ENCODE peak calls at places on chromosomes 13 and 19, in seven cellular contexts. I is IMR-90, S is mesendoderm, Z is H9, M is trophoblast cell, V is neuronal stem cell, E is H1. L is an unnamed sample.

GRCh38 chr13:21831654-21832324 is 160.9 kb downstream of the FGF9 start:
- DNase-seq in I (no peak), M (no peak), V (no peak), Z (no peak), E (no peak), S (no peak), L (no peak)

GRCh38 chr19:7772752-7773291 is 9.8 kb downstream of the CLEC4M start:
- DNase-seq in E (no peak), S (peak), Z (no peak), V (no peak), M (peak), I (no peak), L (peak)

GRCh38 chr19:32471095-32471494 is 65.5 kb downstream of the DPY19L3 start:
- DNase-seq in V (no peak), M (no peak), S (no peak), I (no peak), Z (no peak), E (no peak), L (no peak)

GRCh38 chr19:9413240-9413954 is 22.0 kb downstream of the ZNF266 start:
- DNase-seq in Z (no peak), V (no peak), M (peak), I (no peak), E (no peak), S (peak), L (no peak)

GRCh38 chr19:58154287-58154678 is 3.7 kb upstream of the ZNF329 start:
- DNase-seq in E (no peak), I (peak), V (no peak), M (peak), Z (peak), S (peak), L (peak)

GRCh38 chr13:73767747-73768315 is 366.4 kb downstream of the KLF12 start:
- DNase-seq in Z (no peak), V (no peak), E (no peak), S (peak), M (peak), I (no peak), L (no peak)

GRCh38 chr19:10891360-10892108 is 20.2 kb downstream of the CARM1 start:
- DNase-seq in V (no peak), M (peak), I (no peak), S (no peak), E (no peak), Z (peak), L (no peak)

GRCh38 chr19:51552996-51553725 is 17.9 kb upstream of the ZNF175 start:
- DNase-seq in V (peak), I (peak), S (peak), M (peak), Z (peak), E (peak), L (peak)

GRCh38 chr19:1860133-1860775 is 3.1 kb downstream of the KLF16 start:
- DNase-seq in Z (no peak), V (peak), E (no peak), M (peak), S (peak), I (peak), L (peak)

GRCh38 chr19:4138445-4138844 is 14.5 kb upstream of the MAP2K2 start:
- DNase-seq in S (no peak), Z (no peak), M (no peak), I (no peak), V (no peak), E (no peak), L (no peak)

GRCh38 chr19:5623397-5624153 is 692 bp downstream of the SAFB start:
- DNase-seq in I (no peak), M (peak), S (no peak), E (no peak), V (no peak), Z (no peak), L (peak)

GRCh38 chr19:3867971-3868769 is 668 bp downstream of the ZFR2 start:
- DNase-seq in I (no peak), Z (peak), S (peak), V (no peak), E (no peak), M (no peak), L (no peak)

GRCh38 chr13:108911807-108912206 is 282.4 kb downstream of the MYO16 start:
- DNase-seq in Z (no peak), I (no peak), S (no peak), M (peak), V (no peak), E (no peak), L (no peak)

GRCh38 chr19:2624537-2625091 is 77.9 kb downstream of the GNG7 start:
- DNase-seq in Z (peak), E (no peak), I (no peak), M (peak), V (no peak), S (peak), L (no peak)

GRCh38 chr13:20337894-20338551 is 105.9 kb upstream of the GJB6 start:
- DNase-seq in Z (no peak), V (no peak), E (no peak), S (no peak), M (no peak), I (no peak), L (no peak)

GRCh38 chr13:95492044-95492801 is 60.3 kb upstream of the CLDN10 start:
- DNase-seq in S (peak), I (no peak), M (no peak), V (no peak), E (no peak), Z (peak), L (no peak)

GRCh38 chr13:33441015-33441414 is 155.5 kb upstream of the STARD13 start:
- DNase-seq in V (no peak), S (peak), I (peak), E (no peak), M (peak), Z (peak), L (peak)

GRCh38 chr13:94992277-94992989 is 280.1 kb upstream of the SOX21 start:
- DNase-seq in S (no peak), E (no peak), M (no peak), V (no peak), Z (no peak), I (no peak), L (no peak)

GRCh38 chr13:26964278-26965057 is 203.9 kb upstream of the GPR12 start:
- DNase-seq in E (no peak), V (no peak), M (peak), I (peak), Z (no peak), S (no peak), L (peak)

GRCh38 chr13:90293793-90294361 is 1053.6 kb upstream of the MIR17HG start:
- DNase-seq in S (no peak), V (no peak), M (no peak), E (no peak), I (no peak), Z (no peak), L (no peak)

GRCh38 chr13:50981686-50982085 is 72.1 kb downstream of the RNASEH2B start:
- DNase-seq in V (no peak), M (no peak), E (no peak), S (no peak), I (no peak), Z (no peak), L (no peak)
- H3K4ac ChIP-seq in V (no peak), M (no peak), E (no peak), S (no peak), I (no peak), Z (no peak), L (no peak)

DNA sequence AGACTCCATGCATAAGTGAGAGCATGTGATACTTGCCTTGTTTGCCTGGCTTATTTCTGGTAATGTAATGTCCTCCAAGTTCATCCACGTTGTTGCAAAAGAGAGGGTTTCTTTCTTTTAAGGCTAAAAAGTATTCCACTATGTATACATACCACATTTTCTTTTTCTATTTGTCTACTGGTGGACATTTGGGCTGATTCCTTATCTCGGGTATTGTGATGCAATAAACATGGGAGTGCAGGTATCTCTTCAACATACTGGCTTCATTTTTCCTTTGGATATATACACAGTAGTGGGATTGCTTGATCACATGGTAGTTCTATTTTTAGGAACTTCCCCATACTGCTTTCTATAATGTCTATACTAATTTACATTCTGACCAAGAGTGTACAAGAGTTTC is 49.6 kb upstream of the EBPL start:
- DNase-seq in E (no peak), S (no peak), Z (no peak), V (no peak), I (no peak), M (peak), L (no peak)
- H4K8ac ChIP-seq in E (no peak), S (no peak), Z (no peak), V (no peak), I (no peak), M (no peak), L (no peak)

GRCh38 chr13:100245099-100245498 is 156.2 kb downstream of the PCCA start:
- DNase-seq in Z (no peak), V (no peak), E (no peak), I (no peak), S (no peak), M (no peak), L (no peak)
- H3K4ac ChIP-seq in Z (no peak), V (no peak), E (no peak), I (no peak), S (no peak), M (no peak), L (no peak)

GRCh38 chr19:12578641-12579040 is 27.4 kb upstream of the ZNF564 start:
- DNase-seq in S (no peak), I (no peak), M (peak), V (no peak), Z (no peak), E (no peak), L (no peak)

GRCh38 chr19:12581100-12581499 is 29.5 kb downstream of the ZNF490 start:
- DNase-seq in V (no peak), S (peak), E (no peak), I (no peak), Z (no peak), M (no peak), L (no peak)

GRCh38 chr19:12580180-12580694 is 29.0 kb upstream of the ZNF564 start:
- DNase-seq in E (no peak), S (no peak), I (peak), V (no peak), Z (no peak), M (peak), L (peak)
- H4K8ac ChIP-seq in E (no peak), S (no peak), I (no peak), V (no peak), Z (no peak), M (no peak), L (no peak)

GRCh38 chr13:110239280-110240120 is 67.5 kb downstream of the COL4A1 start:
- DNase-seq in V (no peak), E (no peak), M (no peak), S (no peak), Z (no peak), I (no peak), L (no peak)

GRCh38 chr13:110238795-110239194 is 68.2 kb downstream of the COL4A1 start:
- DNase-seq in M (no peak), I (no peak), V (no peak), Z (no peak), S (peak), E (no peak), L (peak)

GRCh38 chr13:110240943-110241342 is 66.0 kb downstream of the COL4A1 start:
- DNase-seq in I (no peak), E (no peak), Z (no peak), M (no peak), S (no peak), V (no peak), L (no peak)

GRCh38 chr13:110242615-110243014 is 64.3 kb downstream of the COL4A1 start:
- DNase-seq in S (no peak), Z (no peak), I (no peak), E (no peak), V (no peak), M (no peak), L (no peak)

DNA sequence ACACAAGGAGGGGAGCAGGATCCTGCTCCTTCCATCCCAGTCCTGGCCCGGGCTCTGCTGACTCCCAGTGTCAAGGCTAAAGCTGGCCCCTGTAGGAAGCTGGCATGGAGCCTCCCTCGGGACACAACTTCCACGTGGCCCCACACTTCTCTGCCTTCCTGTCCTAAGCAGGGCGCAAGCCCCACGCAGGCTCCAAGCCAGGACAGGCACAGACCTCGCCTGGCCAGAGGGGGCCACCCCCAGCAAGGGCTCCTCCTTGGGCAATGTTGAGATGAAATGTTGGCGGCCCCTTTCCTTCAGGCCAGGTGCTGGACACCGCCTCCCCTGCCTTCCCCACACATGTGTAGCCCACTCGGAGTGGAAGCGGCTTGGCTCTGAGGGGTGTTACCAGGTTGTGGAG is 66.6 kb downstream of the COL4A1 start:
- DNase-seq in S (no peak), V (no peak), E (no peak), I (no peak), Z (no peak), M (no peak), L (no peak)
- H3K4ac ChIP-seq in S (no peak), V (no peak), E (no peak), I (peak), Z (no peak), M (no peak), L (no peak)

DNA sequence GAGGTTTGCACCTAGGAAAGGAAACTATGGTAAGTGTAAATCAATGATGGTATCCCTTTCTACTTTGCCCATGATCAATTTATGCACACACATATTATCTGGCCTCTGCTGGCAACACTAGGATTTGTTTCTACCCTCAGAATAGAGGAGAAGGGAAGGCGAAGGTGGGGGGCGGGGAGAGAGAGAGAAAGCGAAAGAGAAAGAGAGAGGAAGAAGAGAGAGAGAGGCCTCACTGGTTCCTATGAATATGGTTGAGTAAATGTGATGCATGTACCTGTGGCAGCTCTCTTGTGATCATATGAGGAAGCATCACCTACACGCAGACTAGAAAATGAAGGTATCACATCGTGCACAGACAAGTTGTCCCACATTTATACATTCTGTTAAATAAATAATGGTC is 882.0 kb upstream of the SLITRK6 start:
- DNase-seq in I (no peak), M (no peak), V (no peak), S (no peak), Z (no peak), E (no peak), L (no peak)
- H4K8ac ChIP-seq in I (no peak), M (no peak), V (no peak), S (no peak), Z (no peak), E (no peak), L (no peak)

DNA sequence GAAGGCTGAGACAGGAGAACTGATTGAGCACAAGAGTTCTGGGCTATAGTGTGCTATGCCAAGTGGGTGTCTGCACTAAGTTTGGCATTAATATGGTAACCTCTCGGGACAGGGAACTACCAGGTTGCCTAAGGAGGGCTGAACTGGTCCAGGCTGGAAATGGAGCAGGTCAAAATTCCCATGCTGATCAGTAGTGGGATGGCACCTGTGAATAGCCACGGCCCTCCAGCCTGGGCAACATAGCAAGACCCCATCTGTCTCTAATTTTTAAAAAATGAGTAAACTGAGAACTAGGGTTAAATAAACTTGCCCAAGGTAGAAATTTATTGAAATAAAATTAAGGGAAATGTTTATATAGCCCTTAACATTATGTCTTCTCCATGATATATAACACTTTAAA is 17.0 kb upstream of the INTS6 start:
- DNase-seq in I (no peak), M (no peak), S (no peak), Z (no peak), E (no peak), V (no peak), L (no peak)
- H3K4ac ChIP-seq in I (no peak), M (no peak), S (no peak), Z (no peak), E (no peak), V (no peak), L (no peak)

L was measured in mesenchymal stem cell.